ENCODE peak calls at places on chromosomes 5 and 9, in five cellular contexts. S is stimulated activated CD8-positive, alpha-beta memory T cell treated with anti-CD3 and anti-CD28 coated beads, Interleukin-7, amount 100 ng/mL, for 1 hour; M is cardiac fibroblast; F is psoas muscle; D is HEK293T. X is an unnamed sample.

GRCh38 chr9:101486693-101487442 is 46.8 kb upstream of the RNF20 start:
- DNase-seq in S (no peak), M (peak), F (peak), D (peak), X (peak)

GRCh38 chr5:36079200-36079761 is 12.6 kb upstream of the UGT3A2 start:
- DNase-seq in S (no peak), M (peak), F (no peak), D (peak), X (peak)

GRCh38 chr5:65480306-65480865 is 1.3 kb downstream of the ADAMTS6 start:
- DNase-seq in S (peak), M (peak), F (peak), D (peak), X (no peak)

GRCh38 chr5:108148715-108149139 is 233.2 kb downstream of the FBXL17 start:
- DNase-seq in S (no peak), M (peak), F (no peak), D (peak), X (peak)

GRCh38 chr5:32559411-32559810 is 25.9 kb upstream of the SUB1 start:
- DNase-seq in S (no peak), M (no peak), F (no peak), D (no peak), X (no peak)

GRCh38 chr9:121350993-121351561 is 19.0 kb downstream of the STOM start:
- DNase-seq in S (no peak), M (peak), F (peak), D (no peak), X (no peak)

GRCh38 chr9:68522126-68522525 is 18.6 kb downstream of the TMEM252 start:
- DNase-seq in S (no peak), M (no peak), F (no peak), D (no peak), X (no peak)

GRCh38 chr9:111839387-111839786 is 44.6 kb upstream of the SHOC1 start:
- DNase-seq in S (no peak), M (peak), F (peak), D (no peak), X (no peak)

GRCh38 chr5:104179057-104179456 is 616.5 kb upstream of the NUDT12 start:
- DNase-seq in S (no peak), M (peak), F (no peak), D (peak), X (peak)

GRCh38 chr9:109439378-109440116 is 58.6 kb downstream of the PTPN3 start:
- DNase-seq in S (no peak), M (no peak), F (no peak), D (no peak), X (no peak)

GRCh38 chr5:43396762-43397304 is 15.4 kb downstream of the CCL28 start:
- DNase-seq in S (peak), M (peak), F (peak), D (no peak), X (peak)

GRCh38 chr9:132708239-132708638 is 38.0 kb downstream of the GTF3C4 start:
- DNase-seq in S (no peak), M (no peak), F (no peak), D (no peak), X (no peak)

GRCh38 chr5:78483809-78484521 is 123.5 kb downstream of the SCAMP1 start:
- DNase-seq in S (no peak), M (peak), F (peak), D (no peak), X (peak)

GRCh38 chr9:38359297-38359653 is 33.2 kb upstream of the ALDH1B1 start:
- DNase-seq in S (no peak), M (no peak), F (no peak), D (no peak), X (no peak)

GRCh38 chr9:129626944-129627297 is 958 bp downstream of the NTMT1 start:
- DNase-seq in S (no peak), M (peak), F (no peak), D (no peak), X (no peak)

GRCh38 chr9:129716091-129716490 is 36.8 kb downstream of the PTGES start:
- DNase-seq in S (no peak), M (no peak), F (no peak), D (no peak), X (no peak)

GRCh38 chr5:37661227-37661920 is 178.5 kb downstream of the GDNF start:
- DNase-seq in S (no peak), M (no peak), F (no peak), D (no peak), X (no peak)

GRCh38 chr5:10366310-10367297 is 13.1 kb downstream of the MARCHF6 start:
- DNase-seq in S (no peak), M (peak), F (no peak), D (no peak), X (peak)

GRCh38 chr5:142671801-142672200 is 14.1 kb downstream of the FGF1 start:
- DNase-seq in S (no peak), M (peak), F (no peak), D (no peak), X (no peak)

GRCh38 chr9:130138791-130139190 is 33.4 kb upstream of the NCS1 start:
- DNase-seq in S (no peak), M (peak), F (peak), D (no peak), X (no peak)

GRCh38 chr5:167361841-167362240 is 929.6 kb upstream of the WWC1 start:
- DNase-seq in S (no peak), M (no peak), F (no peak), D (no peak), X (no peak)

GRCh38 chr9:33129886-33130284 is 37.3 kb downstream of the B4GALT1 start:
- DNase-seq in S (no peak), M (no peak), F (no peak), D (no peak), X (no peak)

GRCh38 chr5:170907758-170908157 is 45.9 kb downstream of the RANBP17 start:
- DNase-seq in S (no peak), M (peak), F (no peak), D (no peak), X (no peak)

GRCh38 chr5:73663161-73663859 is 37.3 kb downstream of the ARHGEF28 start:
- DNase-seq in S (no peak), M (no peak), F (no peak), D (no peak), X (no peak)

GRCh38 chr5:151492729-151493128 is 45.3 kb downstream of the SLC36A1 start:
- DNase-seq in S (no peak), M (peak), F (no peak), D (no peak), X (no peak)

GRCh38 chr9:95462419-95463121 is 54.2 kb downstream of the PTCH1 start:
- DNase-seq in S (peak), M (peak), F (peak), D (no peak), X (no peak)

GRCh38 chr5:56116599-56117131 is 116.5 kb downstream of the ANKRD55 start:
- DNase-seq in S (no peak), M (no peak), F (no peak), D (no peak), X (no peak)